ENCODE peak calls at places on chromosomes 5 and 9, in five cellular contexts. H, U, N, Q and C are unnamed samples.

GRCh38 chr5:138752341-138752950 is 779 bp upstream of the CTNNA1 start:
- DNase-seq in N (peak), Q (peak), U (peak), H (no peak), C (peak)

GRCh38 chr5:120017523-120017922 is 388.2 kb downstream of the FAM170A start:
- DNase-seq in H (no peak), N (no peak), U (no peak), Q (no peak), C (no peak)

GRCh38 chr9:133307271-133307670 is 28.7 kb downstream of the SURF6 start:
- DNase-seq in U (no peak), H (no peak), Q (no peak), N (no peak), C (no peak)

GRCh38 chr5:78649816-78650561 is 1.4 kb upstream of the LHFPL2 start:
- DNase-seq in U (no peak), Q (no peak), N (no peak), H (no peak), C (no peak)

GRCh38 chr9:89419978-89420394 is 77.9 kb downstream of the SEMA4D start:
- DNase-seq in N (no peak), U (no peak), Q (peak), H (no peak), C (no peak)

GRCh38 chr5:88659529-88660325 is 223.3 kb downstream of the MEF2C start:
- DNase-seq in U (no peak), H (no peak), Q (no peak), N (no peak), C (no peak)

GRCh38 chr5:180212363-180213255 is 3.6 kb upstream of the RASGEF1C start:
- DNase-seq in N (no peak), H (no peak), U (no peak), Q (no peak), C (no peak)

GRCh38 chr5:134070979-134071849 is 43.3 kb upstream of the TCF7 start:
- DNase-seq in U (no peak), H (no peak), Q (peak), N (no peak), C (no peak)

GRCh38 chr5:169099801-169100734 is 200.9 kb downstream of the SLIT3 start:
- DNase-seq in H (peak), Q (no peak), N (no peak), U (peak), C (no peak)

GRCh38 chr5:78508231-78508765 is 140.3 kb downstream of the LHFPL2 start:
- DNase-seq in Q (no peak), U (no peak), H (no peak), N (no peak), C (no peak)

GRCh38 chr9:137178201-137178938 is 6.5 kb upstream of the TMEM210 start:
- DNase-seq in U (no peak), Q (no peak), N (no peak), H (no peak), C (no peak)

GRCh38 chr5:98309785-98310566 is 463.5 kb upstream of the RGMB start:
- DNase-seq in U (no peak), H (no peak), Q (no peak), N (peak), C (no peak)

GRCh38 chr9:89400398-89401116 is 82.3 kb downstream of the SECISBP2 start:
- DNase-seq in N (no peak), H (no peak), U (no peak), Q (no peak), C (no peak)

GRCh38 chr5:34553544-34553943 is 102.6 kb upstream of the RAI14 start:
- DNase-seq in N (no peak), Q (no peak), U (no peak), H (no peak), C (no peak)

GRCh38 chr5:54403121-54403520 is 52.4 kb upstream of the HSPB3 start:
- DNase-seq in H (no peak), Q (no peak), U (no peak), N (no peak), C (no peak)

GRCh38 chr9:114072181-114073140 is 5.6 kb downstream of the AMBP start:
- DNase-seq in N (no peak), Q (no peak), U (peak), H (peak), C (no peak)

GRCh38 chr5:94174748-94175411 is 433.5 kb upstream of the POU5F2 start:
- DNase-seq in Q (no peak), N (no peak), U (no peak), H (no peak), C (no peak)

GRCh38 chr9:82184524-82184923 is 196.0 kb downstream of the SPATA31D1 start:
- DNase-seq in H (no peak), Q (no peak), N (no peak), U (no peak), C (no peak)

GRCh38 chr5:55108651-55109050 is 6.2 kb downstream of the GZMA start:
- DNase-seq in H (no peak), U (no peak), N (no peak), Q (no peak), C (no peak)

GRCh38 chr9:134535171-134535570 is 106.4 kb upstream of the COL5A1 start:
- DNase-seq in Q (no peak), N (no peak), H (no peak), U (no peak), C (no peak)

GRCh38 chr5:135696317-135696716 is 117.5 kb upstream of the CXCL14 start:
- DNase-seq in Q (no peak), U (no peak), N (no peak), H (no peak), C (no peak)

GRCh38 chr9:94740191-94740874 is 13.8 kb downstream of the AOPEP start:
- DNase-seq in U (no peak), Q (no peak), H (no peak), N (no peak), C (no peak)

GRCh38 chr9:118782790-118783463 is 586.3 kb downstream of the BRINP1 start:
- DNase-seq in N (no peak), H (no peak), Q (no peak), U (no peak), C (no peak)

GRCh38 chr9:113587471-113588031 is 124.0 kb downstream of the RGS3 start:
- DNase-seq in H (peak), N (no peak), Q (no peak), U (no peak), C (no peak)

GRCh38 chr5:150291388-150292385 is 2.1 kb upstream of the CAMK2A start:
- DNase-seq in H (no peak), U (no peak), N (no peak), Q (no peak), C (no peak)

GRCh38 chr9:89425024-89425805 is 72.7 kb downstream of the SEMA4D start:
- DNase-seq in Q (no peak), U (no peak), N (no peak), H (no peak), C (no peak)

GRCh38 chr5:124990723-124991122 is 244.3 kb upstream of the ZNF608 start:
- DNase-seq in U (peak), H (no peak), Q (peak), N (no peak), C (no peak)

GRCh38 chr5:65262094-65262493 is 219.6 kb downstream of the ADAMTS6 start:
- DNase-seq in U (no peak), H (no peak), Q (no peak), N (no peak), C (no peak)

GRCh38 chr9:130938652-130939404 is at the start of gene FIBCD1:
- DNase-seq in N (no peak), U (peak), H (no peak), Q (peak), C (no peak)

GRCh38 chr5:170355601-170356098 is 33.5 kb downstream of the KCNMB1 start:
- DNase-seq in H (no peak), U (no peak), N (no peak), Q (no peak), C (no peak)

GRCh38 chr9:6641961-6642360 is 3.6 kb downstream of the GLDC start:
- DNase-seq in Q (no peak), U (no peak), H (no peak), N (no peak), C (no peak)

GRCh38 chr5:134541736-134542376 is 16.4 kb downstream of the JADE2 start:
- DNase-seq in U (peak), Q (no peak), N (no peak), H (no peak), C (no peak)

GRCh38 chr5:1152771-1153282 is 41.0 kb upstream of the SLC12A7 start:
- DNase-seq in Q (no peak), H (no peak), U (no peak), N (no peak), C (no peak)

GRCh38 chr5:178261666-178262600 is 29.3 kb upstream of the PHYKPL start:
- DNase-seq in U (no peak), Q (no peak), N (no peak), H (no peak), C (no peak)

DNA sequence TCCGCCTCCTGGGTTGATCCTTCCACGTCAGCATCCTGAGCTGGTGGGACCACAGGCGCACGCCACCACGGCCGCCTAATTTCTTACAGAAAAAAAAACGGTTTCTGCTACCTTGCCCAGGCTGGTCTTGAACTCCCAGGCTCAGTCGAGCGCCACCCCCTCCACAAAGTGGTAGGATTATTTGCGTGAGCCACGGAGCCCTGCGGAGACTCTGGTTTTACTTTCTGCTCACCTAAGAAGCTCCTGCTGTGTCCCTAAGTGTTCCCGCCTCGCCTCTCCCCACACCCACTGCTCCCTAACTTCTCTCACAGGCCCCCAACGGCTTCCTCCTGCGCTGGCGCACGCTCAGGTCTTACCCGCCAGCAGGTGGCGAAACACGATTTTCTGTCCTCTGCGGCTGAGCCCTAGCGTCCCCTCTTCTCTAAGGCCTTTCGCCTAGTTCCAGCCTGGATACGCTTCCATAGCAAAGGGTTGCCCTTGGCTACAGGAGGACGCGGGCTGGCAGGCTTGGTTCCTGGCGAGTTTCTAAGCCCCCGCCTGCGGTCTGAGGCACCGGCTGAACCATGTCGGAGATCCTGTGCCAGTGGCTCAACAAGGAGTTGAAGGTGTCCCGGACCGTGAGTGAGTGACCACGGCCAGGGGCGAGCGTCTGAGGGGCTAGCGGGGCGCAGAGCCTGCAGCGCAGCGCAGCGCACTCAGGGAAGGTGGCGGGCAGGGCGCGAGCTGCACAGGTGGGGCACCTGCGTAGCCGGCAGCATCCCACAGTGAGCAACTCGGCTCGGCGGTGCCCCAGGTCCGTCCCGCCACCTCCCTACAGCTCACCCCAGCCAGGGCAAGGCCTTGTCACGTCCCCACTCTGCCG is at the start of gene SPEF2:
- DNase-seq in Q (peak), N (peak), H (peak), U (peak), C (no peak)
- H3K4me3 ChIP-seq in Q (peak), N (peak), H (peak), U (peak), C (peak)

GRCh38 chr9:135671591-135672041 is 8.5 kb downstream of the LCN9 start:
- DNase-seq in N (no peak), H (no peak), U (no peak), Q (no peak), C (no peak)
- H3K4me3 ChIP-seq in N (no peak), H (no peak), U (no peak), Q (no peak), C (no peak)

GRCh38 chr5:74947961-74948613 is 81.9 kb upstream of the FAM169A start:
- DNase-seq in H (no peak), U (no peak), N (peak), Q (no peak), C (no peak)
- H3K4me3 ChIP-seq in H (no peak), U (no peak), N (no peak), Q (no peak), C (no peak)

DNA sequence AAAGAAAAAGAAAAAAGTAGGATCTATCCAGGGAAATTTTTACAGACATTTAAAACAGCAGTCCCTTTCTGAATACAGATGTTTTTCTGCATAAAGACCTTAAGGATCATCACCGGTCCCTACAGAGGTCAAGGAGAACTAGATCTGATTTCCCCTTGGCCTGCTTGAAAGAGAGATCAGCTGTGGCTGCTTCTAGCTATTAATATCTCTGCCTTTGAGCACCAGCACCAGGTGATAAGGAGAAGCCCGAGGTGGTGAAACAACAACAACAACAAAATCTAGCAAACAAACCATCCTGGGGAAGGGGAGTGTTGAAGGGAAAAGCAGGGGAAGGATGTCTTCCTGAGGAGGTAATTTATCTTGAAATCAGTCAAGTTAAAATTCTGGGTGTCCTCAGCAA is 42.1 kb downstream of the ZNF366 start:
- DNase-seq in U (no peak), Q (no peak), H (no peak), N (no peak), C (no peak)
- H3K4me3 ChIP-seq in U (no peak), Q (no peak), H (no peak), N (no peak), C (no peak)

GRCh38 chr9:110777201-110777842 is 108.7 kb downstream of the MUSK start:
- DNase-seq in N (no peak), H (no peak), Q (peak), U (no peak), C (no peak)

GRCh38 chr9:110775724-110776123 is 107.1 kb downstream of the MUSK start:
- DNase-seq in Q (no peak), U (no peak), H (no peak), N (no peak), C (no peak)

GRCh38 chr9:110777843-110778215 is 109.2 kb downstream of the MUSK start:
- DNase-seq in H (no peak), U (no peak), N (no peak), Q (no peak), C (no peak)

GRCh38 chr9:110776207-110776606 is 107.6 kb downstream of the MUSK start:
- DNase-seq in H (no peak), U (no peak), Q (no peak), N (no peak), C (no peak)
- H3K4me3 ChIP-seq in H (no peak), U (no peak), Q (no peak), N (no peak), C (no peak)

GRCh38 chr5:2738156-2738699 is 13.2 kb downstream of the IRX2 start:
- DNase-seq in H (no peak), N (no peak), Q (no peak), U (no peak), C (no peak)

GRCh38 chr5:2740051-2740848 is 11.2 kb downstream of the IRX2 start:
- DNase-seq in H (no peak), Q (no peak), N (no peak), U (no peak), C (peak)

GRCh38 chr5:2738700-2739359 is 12.6 kb downstream of the IRX2 start:
- DNase-seq in H (no peak), Q (no peak), N (no peak), U (no peak), C (no peak)

GRCh38 chr5:2740849-2741555 is 10.5 kb downstream of the IRX2 start:
- DNase-seq in Q (no peak), U (no peak), N (no peak), H (no peak), C (no peak)

DNA sequence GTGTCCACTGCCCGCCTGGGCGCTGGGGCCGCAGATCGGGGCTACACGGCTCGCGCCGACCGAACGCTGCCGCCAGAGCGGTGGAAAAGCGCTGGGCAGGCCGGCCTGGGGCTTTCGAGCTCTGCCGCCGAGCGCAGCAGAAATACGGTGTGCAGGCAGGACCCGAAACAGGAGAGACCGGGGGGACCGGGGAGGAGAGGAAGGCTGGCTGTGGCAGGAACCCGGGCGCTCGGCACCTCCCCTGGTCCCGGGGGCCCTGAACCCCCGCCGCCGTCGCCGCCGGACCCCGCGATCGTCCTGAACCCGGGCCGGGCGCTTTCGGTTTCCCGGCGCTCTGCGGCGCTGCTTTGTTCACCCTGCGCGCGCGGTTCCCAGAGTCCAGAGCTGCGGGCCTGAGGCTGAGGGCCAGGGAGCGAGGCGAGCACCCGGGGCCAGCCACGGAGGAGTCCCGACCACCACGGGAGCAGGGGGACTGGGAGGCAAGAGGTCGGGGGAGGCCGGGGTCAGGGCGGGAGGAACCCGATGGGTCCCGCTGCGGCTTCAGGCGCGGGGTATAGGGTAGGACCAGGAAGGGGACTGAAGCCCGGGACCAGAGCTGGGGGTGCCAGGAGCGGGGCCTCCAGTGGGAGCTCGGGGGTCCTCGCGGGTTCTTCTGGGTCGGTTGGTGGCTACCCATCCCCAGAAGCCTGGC is 12.0 kb downstream of the IRX2 start:
- DNase-seq in Q (no peak), H (no peak), N (no peak), U (no peak), C (no peak)
- H3K4me3 ChIP-seq in Q (peak), H (peak), N (no peak), U (peak), C (peak)

DNA sequence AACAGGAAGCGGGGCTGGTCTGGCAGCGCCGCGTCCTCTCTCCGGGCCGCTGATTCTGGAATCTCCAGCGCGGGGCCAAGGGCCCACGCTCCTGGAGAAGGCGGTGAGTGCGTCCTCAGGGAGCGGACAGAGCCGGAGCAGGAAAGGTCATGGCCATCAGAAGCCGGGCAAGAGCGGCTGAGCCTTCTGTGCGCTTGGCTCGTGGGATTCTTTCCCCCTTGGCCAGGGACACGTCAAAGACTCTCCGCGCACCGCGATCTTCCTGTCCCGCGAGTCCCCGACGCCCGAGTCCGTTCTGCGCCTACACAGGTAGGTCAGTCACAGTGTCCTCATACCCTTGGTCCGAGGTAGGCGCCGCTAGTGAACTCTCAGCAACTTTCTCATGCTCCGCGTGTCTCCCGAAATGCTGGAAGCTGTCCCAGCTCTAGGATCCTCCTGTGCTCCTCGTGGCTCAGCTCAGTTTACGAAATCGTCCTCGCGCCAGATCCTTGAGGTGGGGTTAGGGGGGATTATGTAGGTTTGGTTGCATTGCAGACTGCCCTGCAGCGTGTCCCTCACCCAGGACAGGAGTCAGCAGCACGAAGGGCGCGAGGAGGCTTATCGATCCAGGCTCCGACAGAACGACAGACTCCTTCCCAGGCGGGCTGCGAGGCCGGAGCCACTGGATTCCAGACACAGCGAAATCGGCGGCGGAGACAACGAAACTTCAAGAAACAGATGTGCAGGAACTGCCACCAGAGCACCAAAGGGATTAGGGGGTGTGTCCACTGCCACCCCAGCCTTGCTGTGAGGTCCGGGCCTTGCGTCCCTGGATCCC is 8.7 kb downstream of the LHX6 start:
- DNase-seq in N (no peak), U (no peak), Q (no peak), H (no peak), C (no peak)
- H3K4me3 ChIP-seq in N (no peak), U (no peak), Q (no peak), H (peak), C (no peak)

DNA sequence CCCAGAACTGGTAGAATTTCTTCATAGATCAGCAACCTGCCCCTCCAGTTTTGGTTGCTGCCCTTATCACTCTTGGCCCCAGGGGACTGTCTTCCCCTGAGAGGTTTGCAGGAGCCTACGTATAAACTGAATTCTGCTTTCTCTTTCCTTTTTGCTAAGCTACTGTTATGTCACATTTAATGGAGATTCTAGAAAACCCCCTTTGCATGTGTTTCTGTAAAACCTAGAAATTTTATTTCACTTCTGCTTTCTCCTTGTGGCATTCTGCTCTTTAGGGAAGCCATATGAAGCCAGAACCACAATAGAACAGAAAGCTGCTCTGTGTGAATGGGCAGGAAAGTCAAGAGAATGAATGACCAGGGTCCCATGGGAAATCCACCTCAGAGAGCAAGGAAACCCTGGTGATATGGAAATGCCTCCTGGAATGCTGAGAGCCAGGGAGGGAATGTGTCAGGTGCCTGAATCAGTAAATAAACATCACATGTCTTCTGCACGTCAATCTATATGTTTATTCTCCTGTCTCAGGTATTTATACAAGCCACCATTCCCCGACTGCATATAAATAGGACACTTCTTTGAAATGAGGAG is 3.4 kb downstream of the IFNA2 start:
- DNase-seq in U (no peak), H (no peak), Q (no peak), N (no peak), C (no peak)
- H3K4me3 ChIP-seq in U (no peak), H (no peak), Q (no peak), N (no peak), C (no peak)

GRCh38 chr9:20442461-20443319 is 179.6 kb downstream of the MLLT3 start:
- DNase-seq in N (no peak), H (no peak), Q (peak), U (no peak), C (no peak)
- H3K4me3 ChIP-seq in N (no peak), H (no peak), Q (no peak), U (no peak), C (no peak)